ENCODE peak calls at places on chromosomes 13 and 19, in nine cellular contexts. M is CD4-positive, alpha-beta T cell; D is fibroblast of pulmonary artery; F is RWPE1; P is upper lobe of right lung; N is AG09319; X is heart right ventricle; W is PC-3; G is stomach. I is an unnamed sample.
A peak's percentile ranks its signal among the peaks of the same experiment; 100 is the strongest.

GRCh38 chr13:110475117-110475516 is 86.4 kb downstream of the RAB20 start:
- DNase-seq in G (no peak), N (no peak), W (no peak), P (no peak), X (no peak), F (no peak), M (no peak), D (no peak), I (no peak)

GRCh38 chr19:42693760-42694350 is 46.4 kb downstream of the PSG3 start:
- DNase-seq in G (no peak), D (peak; percentile 51), X (no peak), N (peak; percentile 14), F (peak; percentile 81), P (no peak), M (no peak), W (peak; percentile 75), I (peak; percentile 85)

GRCh38 chr19:39362682-39363657 is 20.7 kb downstream of the SAMD4B start:
- DNase-seq in D (peak; percentile 59), M (no peak), W (peak; percentile 4), F (peak; percentile 45), X (no peak), G (no peak), N (no peak), P (peak; percentile 34), I (no peak)

GRCh38 chr19:16620584-16620983 is 7.4 kb downstream of the MED26 start:
- DNase-seq in W (no peak), N (no peak), D (no peak), G (no peak), X (no peak), F (no peak), P (no peak), M (no peak), I (no peak)

GRCh38 chr19:48629599-48630288 is 7.4 kb downstream of the DBP start:
- DNase-seq in W (no peak), D (peak; percentile 78), G (peak; percentile 89), P (peak; percentile 75), N (no peak), M (no peak), F (no peak), X (peak; percentile 62), I (no peak)

GRCh38 chr13:69600811-69601210 is 506.8 kb upstream of the ATXN8OS start:
- DNase-seq in D (no peak), G (no peak), F (no peak), M (no peak), P (no peak), N (no peak), W (no peak), X (no peak), I (no peak)

GRCh38 chr13:26961890-26962615 is 201.5 kb upstream of the GPR12 start:
- DNase-seq in X (no peak), P (peak; percentile 88), M (no peak), G (peak; percentile 80), N (no peak), W (no peak), F (no peak), D (no peak), I (peak; percentile 49)

GRCh38 chr13:52686381-52686780 is 33.7 kb downstream of the SUGT1 start:
- DNase-seq in D (no peak), N (no peak), P (no peak), F (no peak), M (no peak), X (no peak), G (no peak), W (no peak), I (no peak)

GRCh38 chr13:102846261-102847015 is 606 bp downstream of the ERCC5 start:
- DNase-seq in D (peak; percentile 43), N (no peak), F (peak; percentile 30), X (peak; percentile 24), G (peak; percentile 40), P (peak; percentile 72), M (peak; percentile 35), W (peak; percentile 34), I (no peak)

GRCh38 chr19:38173324-38174041 is 50.5 kb downstream of the DPF1 start:
- DNase-seq in G (peak; percentile 28), N (peak; percentile 14), D (peak; percentile 23), W (no peak), M (no peak), X (peak; percentile 83), F (peak; percentile 97), P (no peak), I (no peak)

GRCh38 chr13:26497991-26498423 is 59.5 kb upstream of the WASF3 start:
- DNase-seq in F (peak; percentile 56), G (no peak), P (no peak), X (no peak), W (peak; percentile 3), N (peak; percentile 60), M (no peak), D (peak; percentile 69), I (no peak)

GRCh38 chr13:110705356-110705825 is 525 bp downstream of the CARS2 start:
- DNase-seq in M (no peak), P (no peak), W (no peak), G (no peak), X (no peak), F (no peak), D (no peak), N (no peak), I (no peak)

GRCh38 chr19:10872551-10873107 is 1.3 kb downstream of the CARM1 start:
- DNase-seq in N (no peak), G (no peak), X (no peak), W (peak; percentile 19), P (no peak), D (peak; percentile 10), M (no peak), F (no peak), I (no peak)

GRCh38 chr13:36850790-36851438 is 31.9 kb downstream of the RFXAP start:
- DNase-seq in G (no peak), M (no peak), W (no peak), X (no peak), F (no peak), D (peak; percentile 13), N (no peak), P (no peak), I (peak; percentile 17)
- TF ChIP-seq CTCF in G (no peak), M (no peak), W (peak; percentile 37), X (no peak), F (no peak), D (peak; percentile 25), N (peak; percentile 24), P (peak; percentile 18), I (no peak)

DNA sequence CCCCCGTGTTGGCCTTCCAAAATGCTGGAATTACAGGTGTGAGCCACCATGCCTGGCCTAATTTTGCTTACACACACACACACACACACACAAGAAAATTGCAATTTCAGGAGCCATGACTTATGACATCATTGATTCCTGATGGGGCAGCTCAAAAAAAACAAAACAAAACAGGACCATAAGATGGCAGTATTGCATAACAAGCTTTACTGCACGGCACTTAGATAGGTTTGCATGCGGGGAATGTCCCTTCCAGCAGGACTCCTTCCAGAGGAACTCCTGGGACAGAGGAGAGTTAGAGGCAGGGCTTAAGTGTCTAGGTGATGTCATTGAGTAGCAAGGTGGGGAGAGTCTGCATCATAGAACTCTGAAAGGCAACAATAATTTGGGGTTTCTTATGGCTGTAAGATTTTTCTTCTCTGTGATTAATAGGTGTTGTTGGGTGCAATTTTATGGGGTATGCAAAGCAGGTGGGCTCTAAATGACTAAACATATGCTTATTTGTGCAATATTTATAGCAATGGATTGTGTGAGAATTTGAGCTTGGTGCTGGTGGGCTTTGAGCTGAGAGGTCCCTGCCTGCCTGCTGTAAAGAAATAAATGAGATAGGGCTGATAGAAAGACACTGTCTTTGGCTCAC is 9.0 kb upstream of the ACSBG2 start:
- DNase-seq in G (no peak), N (no peak), D (peak; percentile 83), P (no peak), W (peak; percentile 94), X (no peak), M (no peak), F (peak; percentile 66), I (peak; percentile 32)
- TF ChIP-seq CTCF in G (no peak), N (peak; percentile 27), D (peak; percentile 47), P (no peak), W (peak; percentile 81), X (peak; percentile 18), M (no peak), F (no peak), I (no peak)

GRCh38 chr19:30312582-30313352 is 59.4 kb upstream of the ZNF536 start:
- DNase-seq in M (no peak), W (no peak), D (no peak), X (no peak), G (no peak), P (no peak), F (no peak), N (no peak), I (no peak)
- TF ChIP-seq CTCF in M (no peak), W (no peak), D (no peak), X (no peak), G (no peak), P (no peak), F (no peak), N (no peak), I (no peak)

GRCh38 chr19:5172859-5173577 is 167.6 kb downstream of the PTPRS start:
- DNase-seq in F (peak; percentile 94), W (peak; percentile 100), X (no peak), D (peak; percentile 90), N (peak; percentile 85), M (no peak), G (no peak), P (no peak), I (peak; percentile 63)

GRCh38 chr19:5173993-5174392 is 166.6 kb downstream of the PTPRS start:
- DNase-seq in W (no peak), M (no peak), N (no peak), P (no peak), D (no peak), F (no peak), G (no peak), X (no peak), I (no peak)

GRCh38 chr19:5171711-5172110 is 168.9 kb downstream of the PTPRS start:
- DNase-seq in N (no peak), F (no peak), P (no peak), X (no peak), G (no peak), W (peak; percentile 58), M (no peak), D (no peak), I (peak; percentile 50)

GRCh38 chr19:5166262-5166661 is 174.3 kb downstream of the PTPRS start:
- DNase-seq in P (no peak), W (peak; percentile 99), X (no peak), G (no peak), N (peak; percentile 8), F (no peak), D (peak; percentile 54), M (no peak), I (no peak)

DNA sequence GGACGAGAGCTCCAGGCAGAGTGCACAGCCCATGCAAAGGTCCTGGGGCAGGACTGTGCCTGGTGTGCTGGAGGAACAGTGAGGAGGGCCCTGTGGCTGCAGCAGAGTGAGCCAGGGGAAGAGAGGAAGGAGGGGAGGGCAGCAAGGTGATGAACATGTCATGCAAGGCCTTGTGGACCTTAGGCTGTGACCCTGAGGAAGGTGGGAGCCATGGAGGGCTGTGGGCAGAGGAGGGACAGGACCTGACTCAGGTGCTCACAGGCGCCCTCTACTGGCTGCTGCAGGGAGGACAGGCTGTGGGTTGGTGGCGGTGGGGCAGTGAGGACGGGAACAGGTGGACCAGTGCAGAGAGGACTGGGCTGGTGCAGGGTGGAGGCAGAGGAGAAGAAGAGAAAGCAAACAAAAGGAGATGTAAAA is 170.3 kb downstream of the PTPRS start:
- DNase-seq in W (no peak), G (peak; percentile 34), F (no peak), N (no peak), P (peak; percentile 71), D (no peak), M (peak; percentile 40), X (no peak), I (peak; percentile 26)
- TF ChIP-seq CTCF in W (peak; percentile 79), G (no peak), F (peak; percentile 64), N (peak; percentile 45), P (peak; percentile 58), D (peak; percentile 50), M (peak; percentile 42), X (peak; percentile 40), I (no peak)